ENCODE peak calls at places on chromosomes 5 and 9, in five cellular contexts. B is OCI-LY7, R is GM23338, P is ovary, L is heart right ventricle. N is an unnamed sample.

GRCh38 chr5:2841208-2841607 is 89.7 kb upstream of the IRX2 start:
- DNase-seq in B (no peak), R (no peak), P (no peak), L (no peak), N (no peak)

GRCh38 chr5:125595095-125595494 is 828.1 kb upstream of the GRAMD2B start:
- DNase-seq in B (no peak), R (no peak), P (peak; percentile 69), L (peak; percentile 63), N (peak; percentile 86)

GRCh38 chr9:98503867-98504800 is 204.6 kb downstream of the GABBR2 start:
- DNase-seq in B (no peak), R (peak; percentile 25), P (no peak), L (no peak), N (no peak)

GRCh38 chr9:134773842-134774241 is 106.8 kb upstream of the FCN2 start:
- DNase-seq in B (no peak), R (no peak), P (no peak), L (no peak), N (no peak)

GRCh38 chr5:123992641-123993040 is 480.7 kb downstream of the CSNK1G3 start:
- DNase-seq in B (no peak), R (peak; percentile 51), P (no peak), L (no peak), N (no peak)

GRCh38 chr5:57735754-57736153 is 253.1 kb upstream of the ACTBL2 start:
- DNase-seq in B (no peak), R (no peak), P (no peak), L (no peak), N (no peak)

GRCh38 chr9:129384138-129384886 is 206.3 kb upstream of the IER5L start:
- DNase-seq in B (no peak), R (no peak), P (no peak), L (no peak), N (peak; percentile 39)

GRCh38 chr5:126577415-126577814 is 17.6 kb downstream of the ALDH7A1 start:
- DNase-seq in B (no peak), R (no peak), P (no peak), L (no peak), N (no peak)

GRCh38 chr5:168291961-168292782 is 727 bp downstream of the WWC1 start:
- DNase-seq in B (no peak), R (peak; percentile 81), P (peak; percentile 30), L (no peak), N (no peak)

GRCh38 chr5:66239034-66239433 is 94.9 kb downstream of the SREK1 start:
- DNase-seq in B (no peak), R (peak; percentile 51), P (no peak), L (no peak), N (no peak)

GRCh38 chr9:84970432-84970831 is 300.9 kb downstream of the NTRK2 start:
- DNase-seq in B (no peak), R (no peak), P (no peak), L (no peak), N (no peak)

GRCh38 chr9:131334568-131335105 is 45.1 kb downstream of the PLPP7 start:
- DNase-seq in B (no peak), R (no peak), P (peak; percentile 51), L (peak; percentile 85), N (peak; percentile 64)

GRCh38 chr9:91378695-91379127 is 17.0 kb upstream of the AUH start:
- DNase-seq in B (no peak), R (no peak), P (no peak), L (no peak), N (no peak)

GRCh38 chr5:141913560-141913959 is 10.1 kb upstream of the DELE1 start:
- DNase-seq in B (no peak), R (peak; percentile 61), P (no peak), L (no peak), N (no peak)
- H3K4me3 ChIP-seq in B (no peak overlapping the region), R (peak overlapping the region; percentile 57), P (peak overlapping the region; percentile 31), L (peak overlapping the region; percentile 46), N (peak overlapping the region; percentile 37)

DNA sequence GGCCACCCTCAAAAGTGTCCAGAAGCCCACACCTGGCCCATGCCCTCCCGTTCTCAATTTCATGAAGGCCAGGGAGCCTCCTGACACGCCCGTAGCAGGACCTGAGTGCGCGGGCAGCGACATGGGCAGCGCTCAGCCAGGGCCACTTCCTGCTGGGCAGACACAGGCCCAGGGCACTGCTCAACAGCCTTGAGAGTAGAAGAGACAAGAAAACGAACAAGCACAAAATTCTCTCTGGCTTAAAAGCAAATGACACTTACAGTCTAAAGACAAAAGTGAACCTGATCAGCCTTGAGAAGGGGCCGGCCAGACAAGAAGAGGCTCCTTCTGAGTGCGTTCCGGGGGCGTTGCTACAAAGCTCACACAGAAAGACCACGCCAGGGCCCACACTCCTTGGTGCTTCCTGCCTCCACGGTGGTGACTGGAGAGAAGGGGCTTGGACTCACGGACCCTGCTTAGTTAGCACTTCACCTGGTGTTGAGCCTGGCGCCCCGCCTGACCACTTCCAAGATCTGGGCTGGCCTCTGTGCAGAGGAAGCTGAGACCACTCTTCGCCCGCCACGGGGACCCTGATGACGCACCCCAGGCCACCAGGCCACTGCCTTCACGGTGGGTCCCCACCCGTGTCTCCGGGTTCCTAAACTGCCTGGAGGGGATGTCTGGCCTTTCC is 1.5 kb downstream of the SLC12A7 start:
- DNase-seq in B (no peak), R (no peak), P (no peak), L (no peak), N (no peak)
- H3K27ac ChIP-seq in B (no peak overlapping the region), R (no peak overlapping the region), P (peak overlapping the region; percentile 45), L (peak overlapping the region; percentile 96), N (peak overlapping the region; percentile 84)

GRCh38 chr9:124522121-124523098 is 15.2 kb upstream of the NR5A1 start:
- DNase-seq in B (no peak), R (peak; percentile 80), P (no peak), L (no peak), N (peak; percentile 18)
- H3K4me3 ChIP-seq in B (no peak overlapping the region), R (no peak overlapping the region), P (no peak overlapping the region), L (no peak overlapping the region), N (no peak overlapping the region)

GRCh38 chr5:172768098-172768572 is 2.9 kb downstream of the DUSP1 start:
- DNase-seq in B (no peak), R (no peak), P (no peak), L (no peak), N (no peak)
- H3K27ac ChIP-seq in B (no peak overlapping the region), R (no peak overlapping the region), P (peak overlapping the region; percentile 98), L (peak overlapping the region; percentile 100), N (peak overlapping the region; percentile 99)

GRCh38 chr5:54646285-54647101 is 128.9 kb downstream of the SNX18 start:
- DNase-seq in B (peak; percentile 91), R (peak; percentile 49), P (peak; percentile 78), L (peak; percentile 83), N (peak; percentile 92)

GRCh38 chr5:54643679-54644078 is 126.1 kb downstream of the SNX18 start:
- DNase-seq in B (no peak), R (no peak), P (no peak), L (no peak), N (no peak)

GRCh38 chr5:54645888-54646284 is 128.3 kb downstream of the SNX18 start:
- DNase-seq in B (no peak), R (no peak), P (no peak), L (no peak), N (no peak)

GRCh38 chr5:54639621-54640020 is 122.1 kb downstream of the SNX18 start:
- DNase-seq in B (no peak), R (peak; percentile 27), P (no peak), L (no peak), N (no peak)

DNA sequence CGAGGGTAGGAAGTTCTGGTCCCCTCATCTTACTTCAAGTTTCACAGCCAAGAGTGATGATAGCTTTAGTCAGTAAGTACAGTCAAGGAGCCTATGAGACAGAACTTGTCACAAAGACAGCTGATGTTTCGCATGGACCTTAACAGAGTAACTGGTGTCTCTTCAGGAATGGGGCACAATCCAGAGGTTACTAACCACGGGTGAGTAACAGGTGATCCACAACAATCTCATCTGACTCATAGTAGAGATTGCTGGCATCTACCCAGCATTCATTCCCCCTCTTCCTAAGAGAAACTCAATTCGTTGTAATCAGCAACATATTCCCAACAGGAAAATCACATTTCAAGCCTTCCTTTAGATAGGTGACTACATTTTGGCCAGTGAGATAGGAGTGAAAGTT is 126.7 kb downstream of the SNX18 start:
- DNase-seq in B (no peak), R (no peak), P (no peak), L (no peak), N (no peak)
- H3K4me3 ChIP-seq in B (no peak overlapping the region), R (no peak overlapping the region), P (no peak overlapping the region), L (no peak overlapping the region), N (no peak overlapping the region)

DNA sequence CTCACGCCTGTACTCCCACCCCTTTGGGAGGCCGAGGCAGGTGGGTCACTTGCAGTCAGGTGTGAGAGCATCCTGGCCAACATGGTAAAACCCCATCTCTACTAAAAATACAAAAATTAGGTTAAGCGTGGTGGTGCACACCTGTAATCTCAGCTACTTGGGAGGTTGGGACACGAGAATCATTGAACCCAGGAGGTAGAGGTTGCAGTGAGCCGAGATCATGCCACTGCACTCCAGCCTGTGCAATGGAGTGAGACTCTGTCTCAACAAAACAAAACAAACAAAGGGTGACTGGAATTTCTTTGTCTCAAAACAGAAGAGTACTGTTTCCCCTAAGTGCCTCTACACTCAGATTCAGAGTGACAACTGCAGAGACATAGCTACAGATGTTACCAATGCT is 116.1 kb downstream of the AP3B1 start:
- DNase-seq in B (no peak), R (no peak), P (no peak), L (no peak), N (no peak)
- H3K27ac ChIP-seq in B (no peak overlapping the region), R (no peak overlapping the region), P (no peak overlapping the region), L (no peak overlapping the region), N (no peak overlapping the region)

DNA sequence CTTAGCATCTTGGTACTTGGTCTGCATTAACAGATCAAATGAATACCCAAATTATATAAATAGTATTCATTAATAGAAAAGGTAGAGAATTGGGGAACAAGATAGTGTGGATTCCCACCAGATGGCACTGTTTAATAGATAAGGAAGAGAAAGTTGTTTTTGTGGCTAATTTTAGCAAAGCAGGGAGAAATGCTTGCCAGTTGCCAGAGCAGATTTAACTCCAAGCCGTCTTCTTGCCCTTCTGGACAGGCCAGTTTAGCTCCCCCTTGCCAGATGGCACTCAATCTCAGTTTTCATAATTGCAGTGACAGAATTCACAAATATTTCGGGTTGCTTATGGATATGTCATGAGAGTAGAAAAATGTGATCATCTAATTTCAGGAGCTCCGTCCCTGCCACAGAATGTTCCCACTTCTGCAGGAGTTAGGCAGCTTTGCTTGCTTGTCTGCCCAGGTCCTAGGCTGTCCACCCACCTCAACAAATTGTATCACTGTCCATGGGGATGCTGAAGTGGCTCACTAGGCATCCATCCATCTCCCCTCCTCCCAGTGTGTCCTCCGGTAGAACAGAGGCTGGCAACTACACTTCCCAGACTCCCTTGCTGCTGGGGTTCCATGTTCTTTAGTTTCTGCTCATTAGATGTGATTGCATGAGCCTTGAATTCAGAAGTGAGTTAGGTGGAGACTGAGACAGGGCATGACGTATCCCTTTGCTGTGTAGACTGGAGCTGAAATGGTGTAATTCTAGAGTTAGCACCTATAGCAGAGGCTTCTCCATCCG is 11.8 kb upstream of the HEXB start:
- DNase-seq in B (peak; percentile 28), R (peak; percentile 74), P (no peak), L (peak; percentile 17), N (no peak)
- H3K4me3 ChIP-seq in B (no peak overlapping the region), R (no peak overlapping the region), P (peak overlapping the region; percentile 5), L (peak overlapping the region; percentile 39), N (peak overlapping the region; percentile 1)

N was measured in sigmoid colon.